ENCODE peak calls at places on chromosomes 2 and 18, in five cellular contexts. J is progenitor cell of endocrine pancreas, R is AG09319, S is sigmoid colon, G is lower leg skin. C is an unnamed sample.

GRCh38 chr18:62224229-62224628 is 37.2 kb downstream of the RELCH start:
- DNase-seq in G (no peak), S (no peak), J (no peak), R (no peak), C (no peak)

GRCh38 chr2:236146436-236146835 is 21.8 kb downstream of the GBX2 start:
- DNase-seq in R (no peak), J (no peak), G (no peak), S (peak; percentile 37), C (no peak)

GRCh38 chr2:30662268-30663131 is 144.7 kb downstream of the CAPN13 start:
- DNase-seq in J (no peak), S (no peak), R (no peak), G (peak; percentile 11), C (no peak)

GRCh38 chr2:145874466-145874865 is 1354.5 kb upstream of the ZEB2 start:
- DNase-seq in R (no peak), G (no peak), J (no peak), S (no peak), C (no peak)

GRCh38 chr2:167331636-167332232 is 443.5 kb downstream of the XIRP2 start:
- DNase-seq in G (no peak), R (no peak), J (no peak), S (no peak), C (no peak)

GRCh38 chr2:190379249-190379964 is 28.7 kb upstream of the MFSD6 start:
- DNase-seq in G (no peak), J (no peak), S (no peak), R (no peak), C (no peak)

GRCh38 chr2:241898681-241899270 is 29.2 kb downstream of the RTP5 start:
- DNase-seq in J (no peak), G (no peak), R (no peak), S (peak; percentile 50), C (peak; percentile 9)

GRCh38 chr18:49162226-49162848 is 211.6 kb upstream of the SMAD7 start:
- DNase-seq in S (no peak), R (no peak), G (no peak), J (no peak), C (no peak)

GRCh38 chr18:1018211-1018651 is 113.6 kb downstream of the ADCYAP1 start:
- DNase-seq in R (no peak), G (no peak), J (no peak), S (no peak), C (no peak)

GRCh38 chr2:190357596-190357995 is 14.2 kb downstream of the INPP1 start:
- DNase-seq in S (no peak), J (no peak), G (no peak), R (no peak), C (no peak)

GRCh38 chr18:7170292-7170691 is 52.7 kb upstream of the LAMA1 start:
- DNase-seq in S (no peak), J (no peak), G (no peak), R (no peak), C (no peak)

GRCh38 chr18:41096504-41096903 is 858.5 kb upstream of the PIK3C3 start:
- DNase-seq in J (no peak), G (no peak), R (no peak), S (no peak), C (no peak)

GRCh38 chr2:136929531-136929930 is 164.2 kb downstream of the THSD7B start:
- DNase-seq in G (no peak), J (no peak), S (no peak), R (no peak), C (no peak)

GRCh38 chr18:421236-422155 is 79.0 kb downstream of the COLEC12 start:
- DNase-seq in J (no peak), G (no peak), R (no peak), S (no peak), C (no peak)

GRCh38 chr2:196277002-196277401 is 105.6 kb upstream of the STK17B start:
- DNase-seq in R (no peak), J (no peak), S (no peak), G (no peak), C (no peak)

GRCh38 chr2:173090973-173091660 is 15.5 kb downstream of the MAP3K20 start:
- DNase-seq in J (no peak), S (peak; percentile 84), G (no peak), R (no peak), C (no peak)

GRCh38 chr2:84077504-84077903 is 381.6 kb downstream of the SUCLG1 start:
- DNase-seq in S (no peak), J (no peak), G (no peak), R (no peak), C (no peak)
- TF ChIP-seq CTCF in S (no peak), J (peak; percentile 63), G (no peak), R (no peak), C (no peak)

DNA sequence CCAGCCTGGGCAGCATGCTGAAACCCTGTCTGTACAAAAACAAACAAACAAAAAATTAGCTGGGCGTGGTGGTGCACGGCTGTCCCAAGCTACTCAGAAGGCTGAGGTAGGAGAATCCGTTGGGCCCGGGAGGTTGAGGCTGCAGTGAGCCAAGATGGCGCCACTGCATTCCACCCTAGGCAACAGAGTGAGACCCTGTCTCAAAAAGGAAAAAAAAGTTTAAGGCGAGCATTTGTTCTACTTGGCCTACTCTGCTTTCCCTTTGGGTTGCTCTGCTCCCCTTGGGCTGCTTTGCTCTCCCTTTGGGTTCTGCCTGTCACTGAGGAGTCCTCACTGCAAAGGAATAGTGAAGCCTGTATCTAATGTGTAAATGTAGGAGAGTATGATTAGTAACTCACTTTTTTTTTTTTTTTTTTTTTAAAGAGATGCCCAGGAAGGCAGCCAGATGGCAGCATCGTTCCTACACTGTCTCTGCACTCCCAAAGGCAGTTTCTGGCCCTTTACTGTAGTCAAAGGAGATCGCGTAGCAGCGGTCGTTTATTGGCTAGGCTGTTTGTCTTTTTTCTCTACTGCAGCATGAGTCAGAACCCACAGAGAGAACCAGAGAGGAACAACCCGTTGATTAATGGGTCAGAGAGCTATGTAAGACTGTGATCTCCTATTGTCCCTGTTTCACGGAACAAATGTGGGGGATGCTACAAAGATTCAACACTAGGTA is 118.3 kb upstream of the CWC22 start:
- DNase-seq in S (peak; percentile 84), G (peak; percentile 36), J (peak; percentile 40), R (peak; percentile 91), C (no peak)
- TF ChIP-seq CTCF in S (peak; percentile 33), G (no peak), J (peak; percentile 75), R (peak; percentile 71), C (no peak)

GRCh38 chr2:192286093-192286701 is 91.5 kb upstream of the TMEFF2 start:
- DNase-seq in G (no peak), S (no peak), J (no peak), R (peak; percentile 15), C (no peak)
- TF ChIP-seq CTCF in G (no peak), S (no peak), J (peak; percentile 54), R (peak; percentile 65), C (no peak)

DNA sequence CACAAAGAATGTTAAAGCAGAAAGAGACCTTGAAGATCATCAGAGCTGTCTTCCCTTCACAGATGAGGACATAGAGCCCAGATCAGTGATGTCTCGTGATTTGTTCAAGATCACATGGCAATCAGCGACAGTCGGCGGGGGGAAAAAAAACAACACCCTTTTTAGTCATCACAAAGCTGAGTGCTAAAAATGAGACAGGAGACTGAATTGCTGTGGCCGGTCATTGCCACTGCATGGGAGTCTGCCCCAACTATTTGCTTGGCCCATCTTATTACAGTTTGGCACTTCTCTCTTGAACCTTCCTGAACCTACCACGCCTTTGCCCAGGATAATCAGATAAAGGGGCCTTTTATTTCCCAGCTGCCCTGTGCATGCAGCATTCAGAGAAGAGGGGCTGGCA is 42.7 kb downstream of the SETBP1 start:
- DNase-seq in J (no peak), S (no peak), R (no peak), G (no peak), C (no peak)
- TF ChIP-seq CTCF in J (no peak), S (no peak), R (no peak), G (no peak), C (no peak)

GRCh38 chr2:74958277-74959105 is at the start of gene POLE4:
- DNase-seq in J (peak; percentile 81), R (peak; percentile 51), G (peak; percentile 87), S (peak; percentile 96), C (peak; percentile 95)
- TF ChIP-seq CTCF in J (no peak), R (no peak), G (peak; percentile 33), S (no peak), C (no peak)

GRCh38 chr2:100999995-101000394 is 2.1 kb upstream of the RPL31 start:
- DNase-seq in J (no peak), S (no peak), R (no peak), G (no peak), C (no peak)

GRCh38 chr2:100995309-100996075 is 6.6 kb upstream of the RPL31 start:
- DNase-seq in J (no peak), G (no peak), R (no peak), S (no peak), C (no peak)

GRCh38 chr2:101001713-101002561 is at the start of gene RPL31:
- DNase-seq in S (peak; percentile 99), R (peak; percentile 93), G (peak; percentile 95), J (peak; percentile 85), C (peak; percentile 86)

GRCh38 chr2:100997509-100998234 is 4.4 kb upstream of the RPL31 start:
- DNase-seq in S (no peak), R (no peak), G (no peak), J (no peak), C (no peak)

GRCh38 chr2:100998235-100998573 is 3.9 kb upstream of the RPL31 start:
- DNase-seq in S (no peak), G (no peak), R (no peak), J (no peak), C (no peak)
- TF ChIP-seq CTCF in S (no peak), G (no peak), R (no peak), J (no peak), C (no peak)

GRCh38 chr2:290090-290722 is 2.3 kb upstream of the ALKAL2 start:
- DNase-seq in S (peak; percentile 78), J (peak; percentile 55), G (peak; percentile 63), R (peak; percentile 48), C (no peak)
- TF ChIP-seq CTCF in S (peak; percentile 64), J (peak; percentile 73), G (no peak), R (peak; percentile 98), C (no peak)

GRCh38 chr2:201786471-201786870 is 5.7 kb upstream of the ALS2 start:
- DNase-seq in G (no peak), R (no peak), S (no peak), J (no peak), C (no peak)

GRCh38 chr2:201788371-201788770 is 7.6 kb upstream of the ALS2 start:
- DNase-seq in R (no peak), G (no peak), S (no peak), J (no peak), C (no peak)

GRCh38 chr2:201793631-201794030 is 12.7 kb upstream of the CDK15 start:
- DNase-seq in J (no peak), S (no peak), R (no peak), G (no peak), C (no peak)

GRCh38 chr2:201790989-201791388 is 10.3 kb upstream of the ALS2 start:
- DNase-seq in J (no peak), S (no peak), R (no peak), G (no peak), C (no peak)

GRCh38 chr2:201789395-201789794 is 8.7 kb upstream of the ALS2 start:
- DNase-seq in J (no peak), G (no peak), R (no peak), S (no peak), C (no peak)
- TF ChIP-seq CTCF in J (no peak), G (no peak), R (no peak), S (no peak), C (no peak)

C was measured in activated B cell treated with CpG ODN at 0.5 μM for 24 hours.